ENCODE peak calls at places on chromosomes 1 and 21, in four cellular contexts. R is stomach, L is psoas muscle, F is cardiac muscle cell. Y is an unnamed sample.

GRCh38 chr1:246527402-246528088 is 20.5 kb upstream of the SMYD3 start:
- DNase-seq in R (no peak), L (no peak), F (no peak), Y (no peak)

GRCh38 chr1:245690946-245691456 is 536.2 kb downstream of the KIF26B start:
- DNase-seq in R (no peak), L (no peak), F (no peak), Y (no peak)

GRCh38 chr1:44217809-44218410 is 4.6 kb downstream of the DMAP1 start:
- DNase-seq in R (peak; percentile 82), L (peak; percentile 78), F (peak; percentile 86), Y (peak; percentile 88)

GRCh38 chr1:247008406-247008799 is 546 bp upstream of the ZNF695 start:
- DNase-seq in R (no peak), L (no peak), F (no peak), Y (no peak)

GRCh38 chr1:27192039-27192529 is 37.2 kb upstream of the SLC9A1 start:
- DNase-seq in R (peak; percentile 40), L (no peak), F (no peak), Y (no peak)

GRCh38 chr1:170168263-170168662 is 22.5 kb downstream of the NTMT2 start:
- DNase-seq in R (no peak), L (no peak), F (no peak), Y (no peak)

GRCh38 chr1:221437924-221438323 is 304.0 kb downstream of the DUSP10 start:
- DNase-seq in R (no peak), L (no peak), F (no peak), Y (no peak)

GRCh38 chr1:206890125-206890637 is 7.1 kb upstream of the IL24 start:
- DNase-seq in R (no peak), L (no peak), F (no peak), Y (no peak)

DNA sequence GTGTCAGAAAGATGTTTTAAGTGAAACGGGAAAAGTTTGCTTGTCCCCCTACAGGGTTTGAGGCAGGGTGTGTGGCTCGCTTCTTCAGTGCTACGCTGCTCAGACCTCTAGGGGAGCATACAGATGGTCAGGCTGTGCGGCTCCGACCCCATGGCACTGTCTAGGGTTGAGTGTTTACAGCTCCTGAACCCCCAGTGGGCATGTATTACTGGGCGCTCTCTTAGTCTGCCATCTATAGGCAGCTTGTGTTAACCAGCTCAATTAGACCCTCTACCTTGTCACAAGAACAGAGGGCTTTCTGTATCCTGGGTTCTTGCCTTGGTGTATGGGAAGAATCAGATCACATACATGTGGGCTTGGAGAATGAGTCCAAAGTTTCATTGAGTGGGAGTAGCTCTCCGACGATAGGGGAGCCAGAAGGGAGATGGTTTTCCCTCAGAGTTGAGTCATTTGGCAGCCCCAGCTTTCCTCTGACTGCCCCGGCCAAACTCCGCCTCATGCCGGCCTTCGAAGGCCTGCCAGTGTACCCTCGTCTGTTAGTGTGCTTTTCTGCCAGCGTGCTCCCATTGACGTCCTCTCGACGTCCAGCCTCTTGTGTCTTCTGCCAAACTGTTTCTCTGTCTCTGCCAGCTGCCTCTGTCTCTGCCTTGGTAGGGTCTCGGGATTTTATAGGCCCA is 38.6 kb upstream of the ADGRL4 start:
- DNase-seq in R (no peak), L (peak; percentile 41), F (peak; percentile 13), Y (no peak)
- TF ChIP-seq CTCF in R (no peak), L (no peak), F (no peak), Y (no peak)

DNA sequence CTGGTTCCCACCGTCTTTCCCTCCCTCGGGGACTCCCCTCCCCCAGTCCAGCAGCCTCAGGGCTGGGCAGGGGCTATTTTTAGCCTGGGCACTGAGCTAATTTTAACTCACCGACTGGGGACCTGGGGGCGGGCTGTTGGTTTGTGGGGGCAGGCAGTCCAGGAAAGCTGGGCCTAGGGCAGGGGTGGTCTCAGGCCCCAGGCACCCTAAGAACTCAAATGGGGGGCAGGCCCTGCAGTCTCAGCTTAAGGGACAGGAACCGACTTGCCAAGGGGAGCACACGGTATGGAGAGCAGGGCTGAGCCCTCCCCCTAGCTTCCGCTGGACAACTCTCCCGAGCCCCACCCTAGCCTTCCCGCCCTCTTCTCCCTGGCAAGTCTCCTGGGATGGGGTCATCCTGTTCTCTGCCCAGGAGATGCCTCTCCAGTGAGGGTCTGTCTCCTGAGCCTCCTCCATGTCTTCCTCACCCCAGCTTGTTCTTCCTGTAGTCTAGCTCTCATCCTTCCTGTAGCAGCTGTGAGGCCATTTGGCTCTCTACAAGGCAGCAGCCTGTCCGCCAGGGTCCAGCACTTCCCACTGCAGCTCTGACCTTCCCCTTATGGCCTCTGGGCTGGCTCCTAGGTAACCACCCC is 10.1 kb downstream of the MEF2D start:
- DNase-seq in R (no peak), L (peak; percentile 86), F (peak; percentile 89), Y (peak; percentile 73)
- H3K4me1 ChIP-seq in R (peaks cover 99% of the 10 kb centered on the region), L (peaks cover 91% of the 10 kb centered on the region), F (peaks cover 76% of the 10 kb centered on the region), Y (peaks cover 72% of the 10 kb centered on the region)

DNA sequence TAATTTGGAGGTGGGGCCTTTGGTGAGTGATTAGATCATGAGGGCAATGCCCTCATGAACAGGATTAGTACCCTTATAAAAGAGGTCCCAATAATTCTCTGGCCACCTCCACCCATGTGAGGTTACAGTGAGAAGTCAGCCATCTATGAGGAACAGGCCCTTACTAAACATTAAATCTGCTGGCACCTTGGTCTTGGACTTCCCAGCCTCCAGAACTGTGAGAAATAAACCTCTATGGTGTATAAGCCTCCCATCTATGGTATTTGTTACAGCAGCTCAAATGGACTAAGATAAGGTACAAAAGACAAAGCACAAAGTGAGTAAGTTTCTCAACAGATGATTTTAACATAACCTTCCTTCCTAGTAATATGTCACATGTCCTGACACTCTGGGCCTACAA is 22.3 kb downstream of the NRIP1 start:
- DNase-seq in R (no peak), L (no peak), F (no peak), Y (no peak)
- H3K36me3 ChIP-seq in R (peaks cover 11% of the 10 kb centered on the region), L (peaks cover 24% of the 10 kb centered on the region), F (no peaks in the 10 kb centered on the region), Y (no peaks in the 10 kb centered on the region)

DNA sequence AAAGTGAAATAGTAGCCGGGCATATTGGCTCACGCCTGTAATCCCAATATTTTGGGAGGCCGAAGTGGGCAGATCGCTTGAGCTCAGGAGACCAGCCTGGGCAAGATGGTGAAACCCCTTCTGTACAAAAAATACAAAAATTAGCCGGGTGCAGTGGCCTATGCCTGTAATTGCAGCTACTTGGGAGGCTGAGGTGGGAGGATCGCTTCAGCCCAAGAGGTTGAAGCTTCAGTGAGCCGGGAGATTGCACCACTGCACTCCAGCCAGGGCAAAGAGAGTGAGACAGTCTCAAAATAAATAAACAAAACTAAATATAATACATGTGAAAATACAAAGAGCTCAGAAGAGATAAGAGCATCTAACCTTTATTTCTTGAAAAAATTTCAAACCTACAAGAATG is 2.3 kb upstream of the MSTO1 start:
- DNase-seq in R (no peak), L (no peak), F (no peak), Y (no peak)
- TF ChIP-seq CTCF in R (no peak), L (no peak), F (no peak), Y (no peak)

GRCh38 chr1:24536391-24536840 is 19.5 kb upstream of the NCMAP start:
- DNase-seq in R (peak; percentile 51), L (no peak), F (peak; percentile 30), Y (peak; percentile 25)
- H3K4me1 ChIP-seq in R (peaks cover 30% of the 10 kb centered on the region), L (no peaks in the 10 kb centered on the region), F (peaks cover 10% of the 10 kb centered on the region), Y (no peaks in the 10 kb centered on the region)

GRCh38 chr1:22117851-22118250 is 25.0 kb downstream of the WNT4 start:
- DNase-seq in R (peak; percentile 49), L (no peak), F (no peak), Y (peak; percentile 50)
- H3K36me3 ChIP-seq in R (peaks cover 55% of the 10 kb centered on the region), L (peaks cover 36% of the 10 kb centered on the region), F (no peaks in the 10 kb centered on the region), Y (no peaks in the 10 kb centered on the region)